ENCODE peak calls at places on chromosomes 16 and 17, in six cellular contexts. One of them, this sample, is unnamed.

GRCh38 chr16:20868890-20869289 is 31.3 kb downstream of the DCUN1D3 start:
- DNase-seq in fibroblast of villous mesenchyme: peak
- DNase-seq in upper lobe of right lung: peak
- DNase-seq in neural crest cell: no peak
- DNase-seq in mesothelial cell of epicardium: no peak
- DNase-seq in heart left ventricle: peak
- DNase-seq in this sample: peak

GRCh38 chr16:88804552-88805339 is 1.2 kb downstream of the CDT1 start:
- DNase-seq in fibroblast of villous mesenchyme: no peak
- DNase-seq in heart left ventricle: no peak
- DNase-seq in mesothelial cell of epicardium: no peak
- DNase-seq in upper lobe of right lung: peak
- DNase-seq in neural crest cell: no peak
- DNase-seq in this sample: no peak

GRCh38 chr16:88013766-88014165 is 62.5 kb downstream of the BANP start:
- DNase-seq in heart left ventricle: no peak
- DNase-seq in fibroblast of villous mesenchyme: no peak
- DNase-seq in mesothelial cell of epicardium: no peak
- DNase-seq in upper lobe of right lung: no peak
- DNase-seq in neural crest cell: no peak
- DNase-seq in this sample: peak

GRCh38 chr16:4814046-4814445 is 11.6 kb upstream of the ROGDI start:
- DNase-seq in upper lobe of right lung: no peak
- DNase-seq in heart left ventricle: peak
- DNase-seq in fibroblast of villous mesenchyme: peak
- DNase-seq in neural crest cell: no peak
- DNase-seq in mesothelial cell of epicardium: no peak
- DNase-seq in this sample: no peak

GRCh38 chr16:58063377-58064076 is 38.0 kb downstream of the MMP15 start:
- DNase-seq in neural crest cell: no peak
- DNase-seq in heart left ventricle: no peak
- DNase-seq in upper lobe of right lung: no peak
- DNase-seq in fibroblast of villous mesenchyme: no peak
- DNase-seq in mesothelial cell of epicardium: no peak
- DNase-seq in this sample: no peak

GRCh38 chr17:63641678-63642077 is 19.5 kb downstream of the MAP3K3 start:
- DNase-seq in heart left ventricle: peak
- DNase-seq in mesothelial cell of epicardium: no peak
- DNase-seq in upper lobe of right lung: no peak
- DNase-seq in fibroblast of villous mesenchyme: no peak
- DNase-seq in neural crest cell: no peak
- DNase-seq in this sample: no peak

GRCh38 chr16:69724981-69725479 is 1.3 kb downstream of the NQO1 start:
- DNase-seq in mesothelial cell of epicardium: no peak
- DNase-seq in fibroblast of villous mesenchyme: peak
- DNase-seq in heart left ventricle: no peak
- DNase-seq in neural crest cell: no peak
- DNase-seq in upper lobe of right lung: no peak
- DNase-seq in this sample: no peak

GRCh38 chr16:70437017-70437581 is 1.8 kb downstream of the ST3GAL2 start:
- DNase-seq in mesothelial cell of epicardium: peak
- DNase-seq in heart left ventricle: no peak
- DNase-seq in upper lobe of right lung: no peak
- DNase-seq in fibroblast of villous mesenchyme: peak
- DNase-seq in neural crest cell: no peak
- DNase-seq in this sample: peak

GRCh38 chr16:67828651-67829050 is 13.5 kb upstream of the THAP11 start:
- DNase-seq in fibroblast of villous mesenchyme: no peak
- DNase-seq in mesothelial cell of epicardium: no peak
- DNase-seq in heart left ventricle: no peak
- DNase-seq in neural crest cell: no peak
- DNase-seq in upper lobe of right lung: no peak
- DNase-seq in this sample: no peak

GRCh38 chr17:73091770-73092517 is 544 bp downstream of the SLC39A11 start:
- DNase-seq in heart left ventricle: peak
- DNase-seq in neural crest cell: no peak
- DNase-seq in upper lobe of right lung: no peak
- DNase-seq in fibroblast of villous mesenchyme: peak
- DNase-seq in mesothelial cell of epicardium: peak
- DNase-seq in this sample: no peak

GRCh38 chr17:64083571-64084085 is 46.3 kb downstream of the ERN1 start:
- DNase-seq in neural crest cell: no peak
- DNase-seq in mesothelial cell of epicardium: no peak
- DNase-seq in fibroblast of villous mesenchyme: no peak
- DNase-seq in upper lobe of right lung: no peak
- DNase-seq in heart left ventricle: no peak
- DNase-seq in this sample: no peak

GRCh38 chr16:10749680-10750035 is 6.0 kb downstream of the NUBP1 start:
- DNase-seq in heart left ventricle: peak
- DNase-seq in fibroblast of villous mesenchyme: no peak
- DNase-seq in neural crest cell: no peak
- DNase-seq in upper lobe of right lung: peak
- DNase-seq in mesothelial cell of epicardium: no peak
- DNase-seq in this sample: no peak

GRCh38 chr17:39632153-39632941 is 4.6 kb upstream of the STARD3 start:
- DNase-seq in heart left ventricle: no peak
- DNase-seq in neural crest cell: no peak
- DNase-seq in upper lobe of right lung: peak
- DNase-seq in fibroblast of villous mesenchyme: no peak
- DNase-seq in mesothelial cell of epicardium: no peak
- DNase-seq in this sample: no peak

GRCh38 chr17:74907012-74907411 is 13.6 kb upstream of the FADS6 start:
- DNase-seq in upper lobe of right lung: no peak
- DNase-seq in heart left ventricle: no peak
- DNase-seq in mesothelial cell of epicardium: no peak
- DNase-seq in fibroblast of villous mesenchyme: no peak
- DNase-seq in neural crest cell: no peak
- DNase-seq in this sample: no peak

GRCh38 chr17:40458001-40458791 is 14.9 kb downstream of the IGFBP4 start:
- DNase-seq in mesothelial cell of epicardium: peak
- DNase-seq in upper lobe of right lung: no peak
- DNase-seq in heart left ventricle: no peak
- DNase-seq in neural crest cell: no peak
- DNase-seq in fibroblast of villous mesenchyme: peak
- DNase-seq in this sample: no peak

GRCh38 chr17:65930140-65930715 is 261.7 kb downstream of the CEP112 start:
- DNase-seq in heart left ventricle: no peak
- DNase-seq in mesothelial cell of epicardium: no peak
- DNase-seq in neural crest cell: no peak
- DNase-seq in fibroblast of villous mesenchyme: no peak
- DNase-seq in upper lobe of right lung: no peak
- DNase-seq in this sample: no peak

GRCh38 chr16:25449802-25450201 is 192.2 kb upstream of the ZKSCAN2 start:
- DNase-seq in neural crest cell: no peak
- DNase-seq in heart left ventricle: no peak
- DNase-seq in mesothelial cell of epicardium: no peak
- DNase-seq in fibroblast of villous mesenchyme: no peak
- DNase-seq in upper lobe of right lung: no peak
- DNase-seq in this sample: no peak

GRCh38 chr17:66713533-66714042 is 121.3 kb upstream of the CACNG5 start:
- DNase-seq in neural crest cell: no peak
- DNase-seq in fibroblast of villous mesenchyme: no peak
- DNase-seq in upper lobe of right lung: no peak
- DNase-seq in mesothelial cell of epicardium: no peak
- DNase-seq in heart left ventricle: no peak
- DNase-seq in this sample: no peak

GRCh38 chr17:42104264-42104663 is 6.0 kb upstream of the ZNF385C start:
- DNase-seq in neural crest cell: no peak
- DNase-seq in heart left ventricle: no peak
- DNase-seq in mesothelial cell of epicardium: no peak
- DNase-seq in fibroblast of villous mesenchyme: no peak
- DNase-seq in upper lobe of right lung: no peak
- DNase-seq in this sample: no peak

GRCh38 chr17:61496957-61497653 is 44.9 kb downstream of the TBX4 start:
- DNase-seq in heart left ventricle: no peak
- DNase-seq in neural crest cell: no peak
- DNase-seq in fibroblast of villous mesenchyme: peak
- DNase-seq in mesothelial cell of epicardium: no peak
- DNase-seq in upper lobe of right lung: no peak
- DNase-seq in this sample: no peak

GRCh38 chr16:693364-693763 is 3.2 kb upstream of the WDR24 start:
- DNase-seq in neural crest cell: no peak
- DNase-seq in fibroblast of villous mesenchyme: no peak
- DNase-seq in upper lobe of right lung: no peak
- DNase-seq in mesothelial cell of epicardium: no peak
- DNase-seq in heart left ventricle: no peak
- DNase-seq in this sample: no peak

GRCh38 chr17:74043976-74044375 is 159.5 kb upstream of the RPL38 start:
- DNase-seq in upper lobe of right lung: no peak
- DNase-seq in heart left ventricle: no peak
- DNase-seq in neural crest cell: no peak
- DNase-seq in fibroblast of villous mesenchyme: no peak
- DNase-seq in mesothelial cell of epicardium: no peak
- DNase-seq in this sample: no peak

GRCh38 chr17:7355053-7355452 is at the start of gene TMEM95:
- DNase-seq in fibroblast of villous mesenchyme: no peak
- DNase-seq in upper lobe of right lung: peak
- DNase-seq in mesothelial cell of epicardium: no peak
- DNase-seq in heart left ventricle: peak
- DNase-seq in neural crest cell: no peak
- DNase-seq in this sample: peak

GRCh38 chr16:84175351-84176081 is 11.3 kb downstream of the TAF1C start:
- DNase-seq in heart left ventricle: peak
- DNase-seq in neural crest cell: peak
- DNase-seq in fibroblast of villous mesenchyme: peak
- DNase-seq in upper lobe of right lung: no peak
- DNase-seq in mesothelial cell of epicardium: peak
- DNase-seq in this sample: no peak
- TF ChIP-seq CTCF in heart left ventricle: peak
- TF ChIP-seq CTCF in neural crest cell: peak
- TF ChIP-seq CTCF in fibroblast of villous mesenchyme: peak
- TF ChIP-seq CTCF in upper lobe of right lung: peak
- TF ChIP-seq CTCF in mesothelial cell of epicardium: peak
- TF ChIP-seq CTCF in this sample: peak

DNA sequence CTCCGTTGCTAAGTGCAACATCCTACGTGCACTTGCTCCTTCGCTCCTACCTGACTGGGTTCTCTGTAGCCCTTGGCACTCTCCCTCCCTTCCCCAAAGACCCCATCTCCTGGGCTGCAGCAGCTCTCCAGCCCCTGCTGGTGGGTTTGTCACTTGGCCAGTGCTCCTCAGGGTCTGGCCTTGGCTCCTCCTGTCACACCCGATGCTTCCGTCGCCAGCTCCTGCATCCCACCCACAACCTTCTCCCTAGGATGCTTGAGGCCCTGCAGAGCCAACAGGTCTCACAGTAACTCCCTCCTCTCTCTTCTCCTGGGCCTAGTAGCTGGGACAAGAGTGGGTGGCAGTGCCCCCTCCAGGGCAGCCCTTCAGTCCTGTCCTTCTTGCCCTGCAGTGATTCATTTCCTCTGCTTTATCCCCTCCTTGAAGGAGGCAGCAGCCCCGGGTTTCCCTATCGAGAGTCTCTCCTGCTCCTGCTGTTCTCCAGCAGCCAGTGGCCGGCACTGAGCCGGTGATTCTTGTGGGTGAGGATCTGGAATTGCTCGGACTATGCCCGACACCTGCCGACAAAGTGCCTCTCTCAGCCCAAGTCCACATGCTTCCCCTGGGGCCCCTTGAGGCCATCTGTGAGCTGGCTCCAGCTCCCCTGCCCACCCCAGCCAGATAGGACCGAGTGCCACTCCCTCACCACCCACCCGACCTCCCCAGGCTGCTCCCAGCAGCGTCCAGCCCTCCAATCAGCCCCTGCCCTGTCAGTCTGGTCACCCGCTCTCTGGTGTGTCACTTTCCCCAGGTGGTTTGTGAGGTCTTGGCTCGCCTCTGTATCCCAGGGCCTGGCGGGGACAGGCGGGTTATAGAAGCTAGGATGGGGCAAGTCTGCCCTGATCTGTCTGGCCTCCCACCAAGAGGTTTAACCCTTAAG is 3.8 kb downstream of the LITAFD start:
- DNase-seq in fibroblast of villous mesenchyme: peak
- DNase-seq in heart left ventricle: no peak
- DNase-seq in upper lobe of right lung: peak
- DNase-seq in neural crest cell: no peak
- DNase-seq in mesothelial cell of epicardium: no peak
- DNase-seq in this sample: peak
- TF ChIP-seq CTCF in fibroblast of villous mesenchyme: no peak
- TF ChIP-seq CTCF in heart left ventricle: no peak
- TF ChIP-seq CTCF in upper lobe of right lung: no peak
- TF ChIP-seq CTCF in neural crest cell: no peak
- TF ChIP-seq CTCF in mesothelial cell of epicardium: no peak
- TF ChIP-seq CTCF in this sample: no peak

DNA sequence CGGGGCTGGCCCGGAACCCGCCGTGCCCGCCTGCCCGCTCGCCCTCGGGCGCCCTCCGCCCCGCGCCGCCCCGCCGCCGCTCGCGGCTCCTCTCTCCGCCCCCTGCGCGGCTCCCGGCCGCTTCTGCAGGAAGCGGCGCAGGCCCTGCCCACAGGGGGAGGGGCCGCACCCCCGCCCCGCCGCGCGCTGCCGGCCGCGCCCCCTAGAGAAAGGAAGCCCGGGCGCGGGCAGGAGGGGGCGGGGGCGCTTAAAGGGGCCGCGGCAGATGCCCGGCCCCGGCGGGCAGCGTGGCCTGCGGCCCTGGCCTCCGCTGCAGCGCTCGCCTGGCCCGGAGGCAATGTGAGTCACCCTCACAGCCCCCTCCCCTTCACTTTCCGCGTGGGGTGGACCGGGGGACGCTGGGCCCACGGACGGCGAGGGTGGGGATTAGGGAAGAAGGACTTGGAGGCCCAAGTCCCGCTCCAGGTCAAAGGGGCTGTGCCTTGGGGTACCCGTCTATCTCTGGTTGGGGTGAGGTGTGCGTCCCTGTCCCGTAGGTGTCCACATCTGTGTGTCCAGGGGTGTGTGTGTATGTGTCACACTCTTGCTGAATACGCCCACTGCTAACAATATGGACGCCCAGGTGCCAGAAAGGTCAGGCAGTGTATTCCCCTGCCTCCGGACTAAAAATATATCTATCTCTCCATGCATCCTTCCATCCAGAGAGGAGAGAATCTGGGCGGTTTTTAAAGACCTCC is at the start of gene GIT1:
- DNase-seq in neural crest cell: peak
- DNase-seq in upper lobe of right lung: peak
- DNase-seq in heart left ventricle: peak
- DNase-seq in mesothelial cell of epicardium: peak
- DNase-seq in fibroblast of villous mesenchyme: peak
- DNase-seq in this sample: peak
- TF ChIP-seq CTCF in neural crest cell: no peak
- TF ChIP-seq CTCF in upper lobe of right lung: no peak
- TF ChIP-seq CTCF in heart left ventricle: no peak
- TF ChIP-seq CTCF in mesothelial cell of epicardium: no peak
- TF ChIP-seq CTCF in fibroblast of villous mesenchyme: no peak
- TF ChIP-seq CTCF in this sample: peak

DNA sequence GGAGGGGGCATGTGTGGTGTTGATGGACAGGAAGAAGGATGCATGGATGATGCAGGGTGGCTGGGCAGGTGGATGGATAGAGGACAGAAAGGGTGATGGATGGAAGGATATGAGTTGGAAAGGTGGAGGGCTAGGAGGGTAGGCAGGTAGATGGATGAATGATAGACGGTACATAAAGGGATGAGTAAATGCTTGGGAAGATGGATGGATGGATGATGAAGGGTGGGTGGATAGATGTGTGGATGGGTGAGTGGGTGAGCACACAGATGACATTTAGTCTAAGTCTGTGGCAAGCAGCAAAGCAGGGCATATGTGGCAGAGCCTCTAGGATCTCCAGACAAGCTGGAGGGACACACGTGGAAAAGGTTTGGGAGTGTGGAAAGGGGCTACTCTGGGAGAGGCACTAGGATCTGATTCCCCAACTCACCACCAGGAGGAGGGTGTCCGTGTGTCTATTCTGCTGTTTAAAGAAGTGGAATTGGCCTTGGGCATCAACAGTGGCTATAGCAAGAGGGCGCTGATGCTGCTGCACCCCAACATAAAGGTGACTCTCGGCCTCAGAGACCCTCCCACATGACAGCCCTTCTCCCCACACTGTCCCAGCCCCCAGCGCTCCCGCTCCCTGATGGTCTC is 8.2 kb downstream of the PLD2 start:
- DNase-seq in heart left ventricle: no peak
- DNase-seq in mesothelial cell of epicardium: no peak
- DNase-seq in neural crest cell: no peak
- DNase-seq in fibroblast of villous mesenchyme: no peak
- DNase-seq in upper lobe of right lung: no peak
- DNase-seq in this sample: no peak
- TF ChIP-seq CTCF in heart left ventricle: no peak
- TF ChIP-seq CTCF in mesothelial cell of epicardium: peak
- TF ChIP-seq CTCF in neural crest cell: peak
- TF ChIP-seq CTCF in fibroblast of villous mesenchyme: peak
- TF ChIP-seq CTCF in upper lobe of right lung: no peak
- TF ChIP-seq CTCF in this sample: no peak

This sample was measured in kidney.